ENCODE peak calls at places on chromosomes 2 and 18, in five cellular contexts. Q, L, H, I and Z are unnamed samples.

GRCh38 chr2:42141687-42142475 is 27.3 kb upstream of the EML4 start:
- DNase-seq in Q (no peak), L (peak; percentile 88), H (peak; percentile 96), I (peak; percentile 89), Z (no peak)

GRCh38 chr2:136134126-136134525 is 16.2 kb upstream of the CXCR4 start:
- DNase-seq in Q (peak; percentile 66), L (no peak), H (no peak), I (no peak), Z (no peak)

GRCh38 chr2:190930411-190930810 is 49.8 kb downstream of the GLS start:
- DNase-seq in Q (no peak), L (no peak), H (no peak), I (no peak), Z (no peak)

GRCh38 chr2:241356871-241357260 is 781 bp downstream of the FARP2 start:
- DNase-seq in Q (no peak), L (no peak), H (no peak), I (no peak), Z (no peak)

GRCh38 chr2:215565897-215566296 is 130.0 kb upstream of the FN1 start:
- DNase-seq in Q (no peak), L (no peak), H (no peak), I (peak; percentile 65), Z (no peak)

GRCh38 chr2:163850036-163850435 is 114.2 kb upstream of the FIGN start:
- DNase-seq in Q (no peak), L (no peak), H (no peak), I (no peak), Z (no peak)

GRCh38 chr2:204545861-204546773 is 842 bp downstream of the PARD3B start:
- DNase-seq in Q (no peak), L (peak; percentile 7), H (no peak), I (no peak), Z (no peak)

GRCh38 chr2:121234791-121235190 is 50.2 kb downstream of the TFCP2L1 start:
- DNase-seq in Q (no peak), L (no peak), H (no peak), I (no peak), Z (no peak)

GRCh38 chr2:96762529-96763253 is 2.0 kb downstream of the CNNM4 start:
- DNase-seq in Q (no peak), L (no peak), H (peak; percentile 12), I (no peak), Z (no peak)

GRCh38 chr2:172562298-172562697 is 6.4 kb downstream of the PDK1 start:
- DNase-seq in Q (no peak), L (no peak), H (no peak), I (no peak), Z (no peak)

GRCh38 chr2:28904802-28905499 is 10.5 kb downstream of the WDR43 start:
- DNase-seq in Q (no peak), L (no peak), H (no peak), I (peak; percentile 46), Z (no peak)

GRCh38 chr2:100766806-100767205 is 53.1 kb upstream of the NPAS2 start:
- DNase-seq in Q (no peak), L (no peak), H (peak; percentile 25), I (no peak), Z (no peak)

GRCh38 chr2:224086226-224086911 is 47.3 kb upstream of the SERPINE2 start:
- DNase-seq in Q (no peak), L (no peak), H (peak; percentile 86), I (peak; percentile 89), Z (peak; percentile 12)

GRCh38 chr2:28543316-28544068 is 47.6 kb downstream of the PLB1 start:
- DNase-seq in Q (no peak), L (no peak), H (peak; percentile 56), I (peak; percentile 59), Z (no peak)

GRCh38 chr2:39736593-39736992 is 42.5 kb downstream of the THUMPD2 start:
- DNase-seq in Q (no peak), L (no peak), H (peak; percentile 94), I (peak; percentile 77), Z (no peak)
- H3K4me3 ChIP-seq in Q (no peak overlapping the region), L (no peak overlapping the region), H (no peak overlapping the region), I (no peak overlapping the region), Z (no peak overlapping the region)

GRCh38 chr2:45567288-45567963 is 43.6 kb downstream of the SRBD1 start:
- DNase-seq in Q (no peak), L (no peak), H (no peak), I (no peak), Z (no peak)
- H3K4me3 ChIP-seq in Q (peak overlapping the region; percentile 12), L (no peak overlapping the region), H (no peak overlapping the region), I (peak overlapping the region; percentile 15), Z (no peak overlapping the region)

GRCh38 chr18:46332956-46333355 is 228.8 kb downstream of the HAUS1 start:
- DNase-seq in Q (no peak), L (no peak), H (no peak), I (no peak), Z (no peak)

GRCh38 chr18:46334200-46334553 is 230.0 kb downstream of the HAUS1 start:
- DNase-seq in Q (no peak), L (no peak), H (no peak), I (no peak), Z (no peak)

GRCh38 chr18:46335551-46336059 is 231.4 kb downstream of the HAUS1 start:
- DNase-seq in Q (no peak), L (no peak), H (no peak), I (peak; percentile 36), Z (no peak)

GRCh38 chr18:46332286-46332801 is 228.2 kb downstream of the HAUS1 start:
- DNase-seq in Q (no peak), L (no peak), H (no peak), I (no peak), Z (no peak)

DNA sequence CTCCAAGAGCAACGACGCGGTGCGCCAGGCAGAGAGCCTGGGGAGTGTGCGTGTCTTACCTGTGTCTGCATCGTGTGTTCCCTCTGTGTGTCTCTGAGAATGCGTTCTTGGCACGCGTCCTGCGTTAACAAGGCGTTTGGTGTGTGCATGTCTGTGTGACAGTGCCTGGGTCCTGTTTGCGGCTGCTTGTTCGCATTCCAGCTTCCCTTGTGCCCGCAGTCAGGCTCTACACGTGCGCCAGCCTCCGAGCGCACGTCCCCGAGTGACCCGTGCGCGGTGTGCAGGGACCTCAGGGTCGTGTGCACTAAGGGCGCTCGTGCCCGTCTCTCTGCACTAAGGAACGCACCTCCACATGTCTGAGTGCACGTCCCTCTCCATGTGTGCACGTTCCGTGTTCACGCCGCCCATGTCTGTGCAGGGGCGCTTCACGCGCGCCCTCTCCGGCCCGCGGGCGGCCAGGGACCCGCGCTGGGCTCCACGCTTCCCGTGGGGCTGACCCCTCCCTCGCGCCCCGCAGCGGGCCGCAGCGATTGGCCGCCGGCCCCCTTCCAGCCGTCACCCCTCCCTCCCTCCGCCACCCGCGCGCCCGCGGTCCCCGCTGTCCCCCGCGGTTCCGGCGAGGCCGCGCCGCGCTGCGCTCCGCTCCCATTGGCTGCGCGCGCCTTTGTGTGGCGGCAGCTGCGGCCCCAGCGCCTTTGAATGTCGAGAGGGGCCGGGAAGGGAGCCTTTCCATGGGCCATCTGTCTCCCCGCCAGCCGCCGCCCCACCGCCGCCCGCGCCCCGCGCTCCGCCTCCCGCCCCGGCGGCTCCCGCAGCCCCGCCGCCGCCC is 229.4 kb downstream of the HAUS1 start:
- DNase-seq in Q (no peak), L (peak; percentile 42), H (no peak), I (peak; percentile 16), Z (no peak)
- H3K4me3 ChIP-seq in Q (no peak overlapping the region), L (peak overlapping the region; percentile 67), H (peak overlapping the region; percentile 25), I (peak overlapping the region; percentile 53), Z (no peak overlapping the region)

GRCh38 chr2:234982096-234982834 is 30.4 kb downstream of the SH3BP4 start:
- DNase-seq in Q (no peak), L (no peak), H (no peak), I (no peak), Z (no peak)

GRCh38 chr2:234978466-234979203 is 26.8 kb downstream of the SH3BP4 start:
- DNase-seq in Q (no peak), L (no peak), H (peak; percentile 57), I (no peak), Z (no peak)

GRCh38 chr2:234981197-234982095 is 29.6 kb downstream of the SH3BP4 start:
- DNase-seq in Q (no peak), L (peak; percentile 78), H (peak; percentile 99), I (peak; percentile 97), Z (no peak)

GRCh38 chr2:234979204-234980167 is 27.7 kb downstream of the SH3BP4 start:
- DNase-seq in Q (no peak), L (no peak), H (peak; percentile 47), I (peak; percentile 50), Z (no peak)

GRCh38 chr2:234980476-234981187 is 28.8 kb downstream of the SH3BP4 start:
- DNase-seq in Q (no peak), L (no peak), H (peak; percentile 72), I (peak; percentile 57), Z (no peak)
- H3K4me3 ChIP-seq in Q (no peak overlapping the region), L (no peak overlapping the region), H (no peak overlapping the region), I (peak overlapping the region; percentile 17), Z (no peak overlapping the region)

DNA sequence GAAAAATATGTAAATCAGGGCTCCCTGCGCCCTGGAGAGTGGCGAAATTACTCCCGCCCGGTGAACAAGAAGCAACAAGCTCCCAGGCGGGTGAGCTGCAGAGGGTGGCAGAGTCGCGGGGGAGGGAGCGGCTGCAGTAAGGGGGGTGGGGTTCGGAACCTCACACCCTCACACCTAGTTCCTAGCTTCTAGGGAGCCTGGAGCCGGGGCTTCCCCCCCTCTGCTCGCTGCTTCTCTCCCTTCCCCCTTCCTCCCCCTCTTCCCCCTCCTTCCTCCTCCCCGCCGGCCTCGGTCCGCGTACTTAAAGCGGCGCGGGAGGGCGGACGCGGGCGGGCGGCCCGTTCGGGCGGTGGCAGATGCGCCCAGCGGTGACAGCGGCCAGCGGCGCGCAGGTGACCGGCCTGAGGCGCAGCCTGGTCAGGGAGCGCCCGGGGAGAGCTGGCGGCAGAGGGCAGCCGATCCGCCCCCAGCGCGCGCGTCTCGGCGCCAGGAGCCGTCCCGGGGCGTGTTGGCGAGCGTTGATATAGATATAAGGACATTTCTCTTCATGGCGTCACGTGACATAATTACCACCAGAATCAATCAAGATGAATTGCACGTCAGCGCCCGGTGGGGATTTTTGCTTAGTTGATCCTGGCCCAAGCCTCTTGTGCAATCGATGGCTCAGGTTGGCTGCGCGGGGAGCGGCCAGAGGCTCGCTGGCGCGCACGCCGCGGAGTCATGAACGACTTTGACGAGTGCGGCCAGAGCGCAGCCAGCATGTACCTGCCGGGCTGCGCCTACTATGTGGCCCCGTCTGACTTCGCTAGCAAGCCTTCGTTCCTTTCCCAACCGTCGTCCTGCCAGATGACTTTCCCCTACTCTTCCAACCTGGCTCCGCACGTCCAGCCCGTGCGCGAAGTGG is at the start of gene HOXD11:
- DNase-seq in Q (no peak), L (no peak), H (no peak), I (no peak), Z (no peak)
- H3K4me3 ChIP-seq in Q (no peak within 1 kb of the TSS), L (peak within 1 kb of the TSS; percentile 0), H (no peak within 1 kb of the TSS), I (no peak within 1 kb of the TSS), Z (no peak within 1 kb of the TSS)

DNA sequence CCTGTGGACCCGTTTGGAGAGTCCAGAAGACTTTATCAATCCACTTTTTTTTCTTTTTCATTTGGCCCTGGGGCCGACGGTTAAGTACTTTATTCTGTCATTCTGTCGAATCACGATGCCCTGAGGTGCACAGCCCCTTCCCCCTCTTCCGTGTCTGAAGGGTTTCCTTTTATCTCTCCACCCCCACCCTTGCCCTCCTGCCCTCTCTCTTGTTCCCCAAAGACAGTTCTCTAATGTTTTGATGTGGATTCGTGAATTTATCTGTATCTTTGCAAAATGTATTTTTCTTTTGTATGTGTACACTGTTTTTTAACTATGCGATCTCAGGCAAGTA is 1.7 kb upstream of the CASP8 start:
- DNase-seq in Q (no peak), L (no peak), H (no peak), I (no peak), Z (no peak)
- H3K4me3 ChIP-seq in Q (peak overlapping the region; percentile 57), L (peak overlapping the region; percentile 58), H (peak overlapping the region; percentile 66), I (peak overlapping the region; percentile 61), Z (peak overlapping the region; percentile 26)

GRCh38 chr2:15557947-15558346 is 3.2 kb downstream of the NBAS start:
- DNase-seq in Q (no peak), L (no peak), H (no peak), I (no peak), Z (no peak)
- H3K4me3 ChIP-seq in Q (no peak overlapping the region), L (no peak overlapping the region), H (no peak overlapping the region), I (no peak overlapping the region), Z (no peak overlapping the region)